ENCODE peak calls at places on chromosomes 7 and 10, in five cellular contexts. M is colonic mucosa, E is cardiac muscle cell, G is progenitor cell of endocrine pancreas, U is RWPE2. P is an unnamed sample.
A peak's percentile ranks its signal among the peaks of the same experiment; 100 is the strongest.

GRCh38 chr10:69086131-69086530 is 1.8 kb upstream of the SRGN start:
- DNase-seq in M (no peak), E (no peak), G (no peak), U (no peak), P (no peak)

GRCh38 chr7:125930848-125931247 is 1001.2 kb upstream of the POT1 start:
- DNase-seq in M (no peak), E (no peak), G (no peak), U (no peak), P (no peak)

GRCh38 chr7:92246363-92247101 is 758 bp downstream of the ANKIB1 start:
- DNase-seq in M (peak; percentile 44), E (peak; percentile 16), G (peak; percentile 14), U (no peak), P (no peak)

GRCh38 chr7:128939861-128940410 is 2.2 kb downstream of the IRF5 start:
- DNase-seq in M (no peak), E (no peak), G (no peak), U (no peak), P (no peak)

GRCh38 chr7:51774178-51774577 is 457.6 kb upstream of the COBL start:
- DNase-seq in M (no peak), E (no peak), G (no peak), U (no peak), P (no peak)

GRCh38 chr10:97171001-97171400 is 14.8 kb downstream of the SLIT1 start:
- DNase-seq in M (no peak), E (no peak), G (no peak), U (no peak), P (no peak)

GRCh38 chr10:28242560-28243204 is 60.2 kb downstream of the MPP7 start:
- DNase-seq in M (no peak), E (no peak), G (no peak), U (no peak), P (no peak)

GRCh38 chr10:120945801-120946302 is 94.7 kb downstream of the WDR11 start:
- DNase-seq in M (no peak), E (no peak), G (no peak), U (no peak), P (no peak)

GRCh38 chr7:96985992-96986391 is 19.4 kb upstream of the DLX6 start:
- DNase-seq in M (no peak), E (no peak), G (no peak), U (no peak), P (no peak)

GRCh38 chr7:149854611-149855367 is 16.6 kb downstream of the ZNF862 start:
- DNase-seq in M (peak; percentile 71), E (peak; percentile 91), G (no peak), U (no peak), P (no peak)

GRCh38 chr7:83119002-83119358 is 43.7 kb downstream of the PCLO start:
- DNase-seq in M (no peak), E (no peak), G (no peak), U (no peak), P (no peak)

DNA sequence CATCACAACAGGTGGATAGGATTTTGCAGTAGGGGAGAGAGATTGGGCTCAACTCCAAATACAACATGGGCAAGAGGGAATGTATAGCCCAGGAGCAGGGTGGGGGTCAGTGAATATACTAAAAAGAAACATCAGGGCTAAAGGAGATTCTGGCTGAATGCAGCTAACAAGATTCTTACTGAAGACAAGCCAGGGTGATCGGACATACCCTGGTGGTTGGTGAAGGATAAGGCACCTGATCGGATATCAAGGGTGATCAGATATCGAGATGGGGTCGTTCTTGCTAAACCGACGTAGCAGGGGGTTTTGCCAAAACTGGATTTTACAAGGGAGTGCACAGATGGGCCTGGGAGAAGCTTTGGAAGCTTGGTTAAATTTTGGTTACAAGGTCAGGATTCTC is 34.4 kb downstream of the WIPF3 start:
- DNase-seq in M (no peak), E (no peak), G (no peak), U (no peak), P (no peak)
- TF ChIP-seq CTCF in M (no peak), E (no peak), G (no peak), U (no peak), P (no peak)

GRCh38 chr10:132579027-132579859 is 41.7 kb downstream of the INPP5A start:
- DNase-seq in M (no peak), E (no peak), G (no peak), U (no peak), P (no peak)

GRCh38 chr10:132576671-132577349 is 39.2 kb downstream of the INPP5A start:
- DNase-seq in M (no peak), E (no peak), G (no peak), U (no peak), P (no peak)

GRCh38 chr10:132575320-132576201 is 38.0 kb downstream of the INPP5A start:
- DNase-seq in M (peak; percentile 52), E (no peak), G (no peak), U (no peak), P (peak; percentile 99)

GRCh38 chr10:132578287-132578951 is 40.8 kb downstream of the INPP5A start:
- DNase-seq in M (no peak), E (no peak), G (no peak), U (no peak), P (no peak)

GRCh38 chr10:132577350-132578005 is 39.9 kb downstream of the INPP5A start:
- DNase-seq in M (no peak), E (peak; percentile 63), G (no peak), U (no peak), P (no peak)
- TF ChIP-seq CTCF in M (no peak), E (peak; percentile 16), G (peak; percentile 32), U (no peak), P (peak; percentile 10)

DNA sequence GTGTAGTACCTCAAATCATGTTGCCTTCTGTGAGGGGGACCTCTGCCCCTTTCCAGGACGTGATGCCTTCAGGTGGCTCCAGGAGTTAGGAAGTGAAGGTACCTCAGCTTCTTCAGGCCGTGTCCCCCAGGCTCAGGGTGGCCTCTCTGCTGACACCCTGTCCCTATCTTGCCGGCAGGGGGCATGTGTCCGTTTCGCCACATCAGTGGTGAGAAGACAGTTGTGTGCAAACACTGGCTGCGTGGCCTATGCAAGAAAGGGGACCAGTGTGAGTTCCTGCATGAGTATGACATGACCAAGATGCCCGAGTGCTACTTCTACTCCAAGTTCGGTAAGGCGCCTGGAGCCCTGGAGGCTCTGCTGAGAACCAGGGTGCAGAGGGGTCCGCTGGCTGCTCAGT is 9.2 kb downstream of the CPSF4 start:
- DNase-seq in M (no peak), E (no peak), G (no peak), U (no peak), P (no peak)
- TF ChIP-seq CTCF in M (no peak), E (no peak), G (peak; percentile 22), U (peak; percentile 17), P (no peak)

GRCh38 chr7:17474724-17475344 is 176.4 kb downstream of the AHR start:
- DNase-seq in M (no peak), E (no peak), G (no peak), U (no peak), P (no peak)
- TF ChIP-seq CTCF in M (no peak), E (peak; percentile 27), G (peak; percentile 43), U (no peak), P (peak; percentile 19)

DNA sequence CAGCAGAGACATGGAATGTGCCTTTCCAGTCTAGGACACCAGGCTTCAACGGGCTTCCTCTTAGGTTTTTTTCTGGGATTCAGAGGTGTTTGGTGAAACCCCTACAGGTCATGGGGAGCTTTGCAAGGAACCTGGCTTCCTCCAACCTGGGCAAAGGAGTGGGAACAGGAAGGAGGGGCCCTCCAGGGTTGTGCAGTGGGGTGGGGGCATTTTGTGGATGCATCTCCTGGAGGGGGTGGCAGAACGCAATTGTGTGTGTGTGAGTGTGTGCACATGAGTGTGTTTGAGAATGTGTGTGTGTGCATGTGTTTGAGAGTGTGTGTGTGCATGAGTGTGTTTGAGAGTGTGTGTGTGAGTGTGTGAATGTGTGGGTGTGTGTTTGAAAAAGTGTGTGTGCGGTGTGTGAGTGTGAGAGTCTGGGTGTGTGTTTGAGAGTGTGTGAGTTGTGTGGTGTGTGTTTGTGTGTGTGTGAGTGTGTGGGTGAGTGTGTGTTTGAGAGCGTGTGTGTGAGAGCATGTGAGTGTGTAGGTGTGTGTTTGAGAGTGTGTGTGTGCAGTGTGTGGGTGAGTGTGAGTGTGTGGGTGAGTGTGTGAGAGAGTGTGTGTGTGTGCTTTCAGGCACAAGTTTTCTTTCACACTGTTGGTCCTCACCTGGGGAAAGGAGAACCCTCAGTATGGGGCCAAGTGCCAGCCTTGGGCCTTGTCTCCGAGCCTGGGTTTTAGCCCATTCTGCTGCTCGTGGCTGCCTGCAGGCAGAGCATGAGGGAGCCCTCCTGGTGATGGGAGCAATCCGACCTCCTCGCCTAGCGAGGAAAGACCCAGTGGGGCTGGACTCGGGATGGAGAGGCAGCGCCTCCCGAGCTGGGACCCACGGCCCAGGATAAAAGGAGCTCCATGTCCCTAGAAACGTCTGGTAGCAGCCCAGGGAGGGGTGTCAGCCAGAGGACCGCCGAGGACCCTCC is 35.5 kb downstream of the CDH23 start:
- DNase-seq in M (no peak), E (no peak), G (no peak), U (peak; percentile 30), P (no peak)
- TF ChIP-seq CTCF in M (no peak), E (no peak), G (peak; percentile 28), U (peak; percentile 11), P (peak; percentile 29)

GRCh38 chr10:25768167-25768566 is 165.9 kb upstream of the MYO3A start:
- DNase-seq in M (no peak), E (no peak), G (no peak), U (no peak), P (no peak)
- TF ChIP-seq CTCF in M (no peak), E (no peak), G (peak; percentile 13), U (no peak), P (no peak)